ENCODE peak calls at places on chromosomes 3 and 15, in four cellular contexts. S is DND-41, N is mucosa of descending colon, U is IMR-90. X is an unnamed sample.

GRCh38 chr15:85858586-85859375 is 64.1 kb upstream of the KLHL25 start:
- DNase-seq in S (peak), N (peak), U (peak), X (peak)

GRCh38 chr3:157294953-157295352 is 135.0 kb upstream of the CCNL1 start:
- DNase-seq in S (no peak), N (no peak), U (no peak), X (no peak)

GRCh38 chr3:20104167-20104661 is 64.0 kb downstream of the KAT2B start:
- DNase-seq in S (peak), N (peak), U (no peak), X (no peak)

GRCh38 chr3:116391296-116392201 is 53.7 kb downstream of the LSAMP start:
- DNase-seq in S (no peak), N (no peak), U (no peak), X (no peak)

GRCh38 chr3:11140054-11140712 is 14.1 kb upstream of the HRH1 start:
- DNase-seq in S (peak), N (peak), U (no peak), X (peak)

GRCh38 chr15:92811514-92811913 is 88.6 kb upstream of the CHD2 start:
- DNase-seq in S (no peak), N (no peak), U (no peak), X (peak)

GRCh38 chr3:108548304-108548703 is 37.9 kb upstream of the MYH15 start:
- DNase-seq in S (no peak), N (no peak), U (peak), X (peak)

GRCh38 chr3:236881-237280 is 40.3 kb downstream of the CHL1 start:
- DNase-seq in S (no peak), N (no peak), U (no peak), X (no peak)

GRCh38 chr15:59539799-59540198 is 71.8 kb upstream of the GCNT3 start:
- DNase-seq in S (no peak), N (peak), U (no peak), X (peak)

GRCh38 chr3:192122832-192123594 is 604.3 kb downstream of the FGF12 start:
- DNase-seq in S (no peak), N (no peak), U (no peak), X (peak)

GRCh38 chr3:137709011-137709601 is 55.0 kb upstream of the SOX14 start:
- DNase-seq in S (no peak), N (peak), U (no peak), X (peak)

GRCh38 chr15:48667701-48668100 is 22.2 kb upstream of the FBN1 start:
- DNase-seq in S (no peak), N (no peak), U (peak), X (no peak)

GRCh38 chr3:36804295-36805055 is 40.1 kb upstream of the DCLK3 start:
- DNase-seq in S (peak), N (no peak), U (no peak), X (no peak)

GRCh38 chr15:82655606-82656005 is 8.4 kb upstream of the CPEB1 start:
- DNase-seq in S (no peak), N (no peak), U (no peak), X (no peak)

GRCh38 chr3:107676469-107677309 is 153.9 kb downstream of the BBX start:
- DNase-seq in S (no peak), N (no peak), U (peak), X (peak)

GRCh38 chr15:53586815-53587214 is 172.6 kb downstream of the WDR72 start:
- DNase-seq in S (peak), N (peak), U (no peak), X (peak)

GRCh38 chr3:7630925-7631324 is 770.0 kb downstream of the GRM7 start:
- DNase-seq in S (no peak), N (peak), U (no peak), X (no peak)

GRCh38 chr15:47516576-47517371 is 200.5 kb upstream of the SEMA6D start:
- DNase-seq in S (no peak), N (no peak), U (peak), X (peak)

GRCh38 chr3:168883145-168883544 is 780.4 kb downstream of the MECOM start:
- DNase-seq in S (no peak), N (no peak), U (no peak), X (no peak)

GRCh38 chr15:100330629-100331215 is 11.1 kb downstream of the ADAMTS17 start:
- DNase-seq in S (peak), N (no peak), U (no peak), X (no peak)

GRCh38 chr15:41923424-41923999 is 29.7 kb upstream of the SPTBN5 start:
- DNase-seq in S (no peak), N (no peak), U (no peak), X (no peak)

GRCh38 chr3:101848754-101849713 is at the start of gene NFKBIZ:
- DNase-seq in S (peak), N (peak), U (peak), X (peak)

GRCh38 chr3:158106773-158107461 is 697 bp upstream of the SHOX2 start:
- DNase-seq in S (no peak), N (no peak), U (no peak), X (no peak)

GRCh38 chr3:16809482-16809881 is 75.3 kb upstream of the PLCL2 start:
- DNase-seq in S (no peak), N (no peak), U (no peak), X (no peak)

DNA sequence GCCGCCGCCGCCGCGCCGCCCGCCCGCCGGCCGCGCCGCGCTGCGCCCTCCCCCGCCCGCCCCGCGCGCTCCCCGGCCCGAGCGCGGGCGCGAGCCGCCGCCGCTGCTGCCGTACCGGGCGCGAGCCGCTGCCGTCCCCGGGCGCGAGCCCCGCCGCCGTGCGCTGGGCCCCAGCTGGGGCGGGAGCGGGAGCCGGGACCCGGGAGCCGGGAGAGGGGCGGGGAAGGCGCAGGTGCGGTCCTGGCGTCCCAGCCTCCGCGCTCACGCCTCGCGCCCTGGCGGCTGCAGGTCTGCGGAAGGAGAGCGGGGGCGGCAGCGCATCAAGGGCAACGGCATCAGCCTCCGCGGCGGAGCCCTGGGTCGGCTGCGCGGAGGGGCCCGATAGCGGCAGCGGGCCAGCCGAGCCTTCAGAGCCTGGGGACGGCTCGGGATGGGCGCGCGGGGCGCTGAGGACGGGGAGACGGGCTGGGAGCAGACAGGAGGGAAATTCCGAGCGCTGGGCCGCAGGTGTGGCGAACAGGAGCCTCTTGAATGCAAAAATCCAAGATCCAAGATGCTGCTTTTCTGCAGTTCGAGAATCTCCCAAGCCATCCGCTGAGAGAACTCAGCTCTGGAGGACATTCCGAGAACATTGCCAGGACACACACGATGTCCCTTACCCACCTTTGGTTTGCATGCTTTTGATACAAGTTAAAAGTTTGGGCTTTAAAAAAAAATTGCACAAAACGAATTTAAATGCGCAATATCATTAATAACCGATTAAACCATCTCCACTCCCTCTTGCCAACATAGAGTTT is 251.1 kb downstream of the TJP1 start:
- DNase-seq in S (no peak), N (peak), U (no peak), X (peak)
- H3K4me3 ChIP-seq in S (no peak), N (no peak), U (peak), X (no peak)

GRCh38 chr3:123295901-123296250 is 94.1 kb downstream of the SEC22A start:
- DNase-seq in S (no peak), N (no peak), U (no peak), X (no peak)

GRCh38 chr3:123298903-123299302 is 97.2 kb downstream of the SEC22A start:
- DNase-seq in S (no peak), N (no peak), U (no peak), X (peak)

GRCh38 chr3:123296836-123297626 is 95.3 kb downstream of the SEC22A start:
- DNase-seq in S (no peak), N (no peak), U (no peak), X (no peak)

GRCh38 chr3:123296261-123296660 is 94.5 kb downstream of the SEC22A start:
- DNase-seq in S (no peak), N (no peak), U (no peak), X (no peak)

DNA sequence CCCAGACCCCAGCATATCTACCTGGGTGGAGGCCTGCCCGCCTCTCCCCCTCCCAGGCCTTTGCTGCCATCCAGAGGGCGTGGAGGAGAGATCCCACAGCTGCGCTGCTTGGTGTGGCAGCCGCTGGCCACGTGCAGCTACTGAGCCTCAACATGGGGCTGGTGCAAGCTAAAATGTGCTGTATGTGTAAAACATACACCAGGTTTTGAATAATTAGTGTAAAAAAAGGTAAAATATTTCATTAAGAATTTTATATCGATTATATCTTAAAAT is 95.8 kb downstream of the SEC22A start:
- DNase-seq in S (peak), N (no peak), U (no peak), X (no peak)
- TF ChIP-seq CTCF in S (peak), N (no peak), U (no peak), X (no peak)

DNA sequence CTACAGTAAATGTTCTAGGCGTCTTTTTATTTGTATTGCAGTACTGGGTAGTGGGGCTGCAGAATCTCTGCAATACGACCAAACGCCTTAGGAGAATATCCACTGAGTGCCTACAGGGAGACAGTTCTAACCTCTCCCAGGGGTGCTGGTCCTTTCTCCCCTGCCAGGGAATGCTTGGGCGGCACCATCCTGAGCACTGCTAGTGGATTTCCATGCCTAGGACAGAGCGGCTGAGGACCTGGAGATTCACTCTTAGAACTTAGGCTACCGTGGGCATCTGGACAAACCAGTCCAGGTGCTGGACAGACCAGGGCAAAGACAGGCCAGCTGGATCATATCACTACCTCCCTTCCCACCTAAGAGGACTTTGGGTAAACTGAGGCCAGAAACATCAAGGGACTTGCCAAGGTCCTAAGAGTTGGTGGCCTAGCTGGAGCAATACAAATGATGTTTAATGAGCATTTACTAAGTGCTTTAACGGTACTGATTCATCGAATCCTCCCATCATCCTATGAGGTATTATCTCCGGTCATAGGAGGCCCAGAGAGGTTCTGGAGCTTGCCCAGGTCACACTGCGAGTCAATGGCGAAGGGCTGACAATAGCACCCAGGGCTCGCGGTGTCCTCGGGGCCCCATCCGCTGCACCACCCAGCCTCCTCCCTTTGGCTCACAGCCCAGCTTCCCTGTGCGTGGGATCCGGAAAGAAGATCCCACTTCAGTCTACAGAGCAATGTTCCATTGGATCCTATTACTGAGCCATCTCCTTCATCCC is 822 bp downstream of the TMEM44 start:
- DNase-seq in S (peak), N (peak), U (peak), X (peak)
- H3K4me3 ChIP-seq in S (peak), N (peak), U (peak), X (peak)

GRCh38 chr3:142028174-142028833 is 121.0 kb downstream of the TFDP2 start:
- DNase-seq in S (peak), N (peak), U (peak), X (peak)
- TF ChIP-seq CTCF in S (no peak), N (no peak), U (no peak), X (peak)

GRCh38 chr3:110968076-110968475 is 103.5 kb upstream of the NECTIN3 start:
- DNase-seq in S (no peak), N (no peak), U (no peak), X (no peak)
- H3K4me3 ChIP-seq in S (no peak), N (no peak), U (no peak), X (no peak)

GRCh38 chr3:41866298-41866697 is 95.6 kb downstream of the ULK4 start:
- DNase-seq in S (no peak), N (no peak), U (no peak), X (no peak)

GRCh38 chr3:41867533-41867932 is 94.4 kb downstream of the ULK4 start:
- DNase-seq in S (no peak), N (no peak), U (no peak), X (no peak)

GRCh38 chr3:41863024-41863423 is 98.9 kb downstream of the ULK4 start:
- DNase-seq in S (no peak), N (peak), U (no peak), X (peak)
- TF ChIP-seq CTCF in S (no peak), N (no peak), U (no peak), X (peak)

DNA sequence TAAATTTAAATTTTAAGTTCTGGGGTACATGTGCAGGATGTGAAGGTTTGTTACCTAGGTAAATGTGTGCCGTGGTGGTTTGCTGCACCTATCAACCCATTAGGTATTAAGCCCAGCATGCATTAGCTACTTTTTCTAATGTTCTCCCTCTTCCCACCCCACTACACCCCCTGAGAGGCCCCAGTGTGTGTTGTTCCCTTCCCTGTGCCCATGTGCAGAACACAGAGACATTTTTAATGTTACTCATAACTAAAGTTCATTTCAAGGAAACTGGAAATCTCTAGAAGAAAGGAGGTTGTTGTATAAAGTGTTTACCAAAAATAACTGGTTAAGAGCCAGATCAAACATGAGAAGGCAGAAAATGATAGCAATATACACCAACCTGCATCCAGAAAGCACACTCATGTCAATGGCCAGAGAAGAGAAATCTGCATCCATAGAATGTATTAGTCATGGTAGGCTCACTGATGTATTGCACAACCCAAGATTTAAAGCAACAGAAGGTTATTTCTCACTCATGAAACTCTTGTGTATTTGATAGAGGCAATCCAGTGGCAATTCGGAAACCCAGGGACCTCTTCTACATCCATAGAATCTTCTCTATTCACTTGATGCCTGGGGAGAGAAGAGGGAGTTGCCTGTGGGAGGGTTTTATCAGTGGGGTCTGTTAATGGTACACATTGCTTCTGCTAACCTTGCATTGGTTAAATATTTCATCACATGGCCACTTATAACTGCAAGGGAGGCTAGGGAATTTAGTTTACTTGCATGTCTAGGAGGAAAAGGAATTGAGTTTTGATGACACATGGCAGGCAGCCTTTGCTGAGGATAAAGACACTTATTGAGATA is 321.9 kb upstream of the RASGRP1 start:
- DNase-seq in S (no peak), N (no peak), U (peak), X (peak)
- H3K4me3 ChIP-seq in S (no peak), N (no peak), U (peak), X (no peak)

DNA sequence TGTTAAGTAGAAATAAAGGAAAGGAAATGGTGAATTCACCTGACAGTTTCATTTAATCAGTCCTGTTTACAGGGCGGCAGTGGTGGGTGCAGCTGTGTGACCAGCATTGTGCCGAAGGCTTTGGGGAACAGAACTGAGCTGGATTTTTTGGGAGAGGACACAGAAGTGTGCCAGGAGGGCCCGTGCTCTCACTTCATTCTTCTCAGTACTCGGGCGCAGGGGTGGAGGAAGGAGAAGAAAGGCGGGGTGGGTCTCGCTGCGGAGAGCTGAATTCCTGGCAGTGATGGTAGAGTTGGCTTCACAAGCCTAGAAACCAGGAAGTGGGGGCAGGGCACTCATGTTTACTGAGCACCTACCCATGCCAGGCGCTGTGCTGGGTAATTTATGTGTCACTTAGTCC is 64.6 kb downstream of the CRTC3 start:
- DNase-seq in S (peak), N (peak), U (no peak), X (peak)
- TF ChIP-seq CTCF in S (no peak), N (no peak), U (no peak), X (no peak)

DNA sequence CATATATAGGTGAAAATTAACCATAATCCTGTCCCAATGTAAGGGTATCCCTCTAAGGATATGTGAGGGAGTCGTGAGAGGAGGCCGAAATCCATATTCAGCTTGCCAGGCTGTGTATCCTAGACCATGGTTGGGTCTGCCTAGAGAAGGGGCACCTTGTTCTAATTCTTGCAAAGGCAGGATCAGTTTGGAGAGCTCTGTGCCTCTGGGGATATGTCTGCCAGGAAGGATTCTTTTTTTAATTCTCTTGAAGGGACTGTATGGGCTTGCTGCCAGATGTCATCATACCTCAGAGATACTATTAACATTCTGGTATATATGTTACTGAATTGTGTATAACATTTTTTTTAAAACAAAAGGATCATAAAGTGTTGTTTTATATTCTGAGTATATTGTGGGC is 2.4 kb downstream of the ATP1B3 start:
- DNase-seq in S (peak), N (peak), U (peak), X (peak)
- H3K4me3 ChIP-seq in S (peak), N (no peak), U (peak), X (peak)

GRCh38 chr3:128845119-128845518 is 34.3 kb upstream of the ACAD9 start:
- DNase-seq in S (no peak), N (no peak), U (no peak), X (no peak)
- TF ChIP-seq CTCF in S (no peak), N (no peak), U (no peak), X (no peak)